ENCODE peak calls at places on chromosomes 4 and X, in five cellular contexts. B is activated B cell treated with CpG ODN at 0.5 μM for 24 hours, J is B cell, G is K562, O is dorsolateral prefrontal cortex. F is an unnamed sample.

GRCh38 chr4:63020661-63021060 is 1388.6 kb downstream of the TECRL start:
- DNase-seq in G (no peak), J (no peak), B (no peak), O (no peak), F (no peak)

GRCh38 chr4:124931050-124931449 is 218.5 kb upstream of the ANKRD50 start:
- DNase-seq in G (no peak), B (no peak), J (no peak), O (no peak), F (no peak)

GRCh38 chr4:48041535-48042137 is 25.1 kb downstream of the NIPAL1 start:
- DNase-seq in J (no peak), B (no peak), G (no peak), O (no peak), F (peak)

GRCh38 chr4:167544391-167544790 is 310.1 kb upstream of the SPOCK3 start:
- DNase-seq in O (no peak), G (no peak), J (no peak), B (no peak), F (no peak)

GRCh38 chr4:186650401-186651180 is 73.1 kb downstream of the FAT1 start:
- DNase-seq in G (no peak), O (no peak), B (no peak), J (no peak), F (no peak)

GRCh38 chrX:56738670-56739069 is 9.6 kb downstream of the NBDY start:
- DNase-seq in O (no peak), B (no peak), J (no peak), G (no peak), F (no peak)

GRCh38 chr4:30716671-30717207 is 3.4 kb upstream of the PCDH7 start:
- DNase-seq in B (no peak), O (no peak), J (no peak), G (no peak), F (peak)

GRCh38 chr4:173237722-173238121 is 69.1 kb downstream of the GALNT7 start:
- DNase-seq in B (no peak), G (no peak), O (no peak), J (no peak), F (no peak)

GRCh38 chrX:150507251-150507856 is 61.1 kb upstream of the MTM1 start:
- DNase-seq in B (no peak), G (no peak), J (no peak), O (no peak), F (no peak)

GRCh38 chrX:49102221-49102620 is 21.3 kb downstream of the GPKOW start:
- DNase-seq in G (no peak), O (no peak), J (no peak), B (no peak), F (no peak)

GRCh38 chrX:149830192-149830873 is 48.6 kb downstream of the MAGEA9 start:
- DNase-seq in B (no peak), O (no peak), G (no peak), J (no peak), F (peak)

GRCh38 chrX:9183481-9183880 is 149.6 kb upstream of the FAM9B start:
- DNase-seq in O (no peak), B (no peak), J (no peak), G (no peak), F (no peak)

GRCh38 chr4:20318899-20319291 is 67.2 kb downstream of the SLIT2 start:
- DNase-seq in G (no peak), J (no peak), B (no peak), O (no peak), F (no peak)

GRCh38 chr4:6692806-6693205 is 872 bp upstream of the S100P start:
- DNase-seq in O (no peak), J (no peak), G (no peak), B (no peak), F (no peak)

GRCh38 chr4:108396900-108397299 is 223.5 kb upstream of the RPL34 start:
- DNase-seq in J (no peak), O (no peak), B (no peak), G (no peak), F (no peak)

GRCh38 chrX:129678176-129678880 is 23.6 kb upstream of the APLN start:
- DNase-seq in G (no peak), J (peak), B (peak), O (peak), F (peak)
- TF ChIP-seq CTCF in G (no peak), J (peak), B (no peak), O (peak), F (peak)

DNA sequence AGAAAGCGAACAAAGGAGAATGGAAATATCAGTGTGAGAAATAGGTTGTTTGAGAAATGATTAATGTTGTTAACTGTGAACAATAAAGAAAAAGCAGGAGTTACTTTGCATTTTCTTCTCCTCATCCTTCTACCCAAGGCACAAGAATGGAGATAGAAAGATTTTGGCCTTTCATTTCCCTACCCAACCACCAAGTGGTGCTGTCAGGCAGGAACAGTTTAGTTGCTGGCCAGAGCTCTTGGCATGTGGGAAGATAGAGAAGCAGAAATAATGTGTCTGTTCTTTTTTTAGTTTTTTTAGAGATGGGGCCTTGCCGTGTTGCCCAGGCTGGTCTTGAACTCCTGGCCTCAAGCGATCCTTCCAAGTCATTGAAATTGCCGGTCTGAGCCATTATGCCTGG is 12.8 kb downstream of the HOPX start:
- DNase-seq in J (no peak), G (no peak), B (no peak), O (no peak), F (no peak)
- TF ChIP-seq CTCF in J (no peak), G (peak), B (no peak), O (no peak), F (peak)

DNA sequence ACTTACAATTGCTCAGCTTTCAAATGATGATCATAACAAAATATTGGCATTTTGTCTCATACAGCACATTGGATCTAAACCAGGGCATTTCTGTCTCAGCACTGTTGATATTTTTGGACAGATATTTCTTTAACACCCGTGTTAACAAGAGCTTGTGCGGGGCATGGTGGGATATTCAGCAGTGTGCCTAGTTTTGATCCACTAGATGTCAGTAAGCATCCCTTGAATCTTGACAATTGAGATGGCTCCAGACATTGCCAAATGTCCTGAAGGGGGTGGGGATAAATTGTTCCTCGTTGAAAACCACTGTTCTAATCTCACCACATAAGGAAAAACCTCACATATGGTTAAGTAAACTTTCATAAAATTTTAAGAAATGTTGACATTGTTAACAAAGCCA is 806.3 kb downstream of the STIM2 start:
- DNase-seq in J (no peak), B (no peak), G (no peak), O (no peak), F (no peak)
- TF ChIP-seq CTCF in J (no peak), B (no peak), G (no peak), O (no peak), F (no peak)

DNA sequence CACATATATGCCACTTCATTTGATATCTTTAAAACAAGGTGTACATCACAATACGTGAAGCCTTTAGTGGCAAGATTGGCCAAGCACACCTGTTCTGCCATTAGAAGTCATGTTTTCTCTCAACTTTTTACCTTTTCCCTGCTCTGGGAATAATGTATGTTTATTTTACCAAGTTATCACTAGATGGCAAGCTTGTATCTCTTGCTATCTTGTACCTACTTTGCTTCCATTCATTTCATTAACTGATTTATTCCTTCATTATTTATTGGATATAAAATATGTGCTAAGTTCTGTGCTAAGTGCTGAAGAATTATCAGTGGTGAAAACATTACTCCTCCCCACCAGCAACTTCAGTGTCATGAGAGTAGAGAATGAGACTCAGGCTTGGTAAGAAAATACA is 245.5 kb downstream of the ANK2 start:
- DNase-seq in O (no peak), B (no peak), G (no peak), J (no peak), F (no peak)
- TF ChIP-seq CTCF in O (no peak), B (no peak), G (no peak), J (no peak), F (no peak)

GRCh38 chr4:139176299-139177048 is 544 bp downstream of the ELF2 start:
- DNase-seq in G (peak), B (peak), J (peak), O (peak), F (peak)
- TF ChIP-seq CTCF in G (no peak), B (no peak), J (no peak), O (no peak), F (no peak)

GRCh38 chr4:80989921-80990544 is 40.5 kb upstream of the BMP3 start:
- DNase-seq in O (no peak), J (peak), G (peak), B (no peak), F (peak)
- TF ChIP-seq CTCF in O (peak), J (peak), G (peak), B (no peak), F (peak)

DNA sequence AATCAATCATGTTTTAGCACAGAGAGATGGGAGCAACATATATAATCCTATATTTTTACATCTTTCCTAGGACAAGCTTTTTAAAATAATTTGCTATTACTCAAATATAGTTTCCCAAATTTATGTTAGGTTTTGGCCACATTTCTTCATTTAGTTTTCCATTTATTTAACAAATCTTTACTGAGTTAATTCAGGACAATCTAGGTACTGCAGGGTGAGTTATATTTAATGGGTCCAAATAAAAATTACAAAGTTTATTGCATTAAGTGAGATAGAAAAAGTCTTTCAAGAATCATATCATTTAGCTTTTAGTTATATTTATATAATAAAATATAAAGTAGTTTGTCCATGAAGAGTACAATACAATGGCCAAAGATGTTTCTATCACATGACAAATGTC is 269.2 kb downstream of the EPHA5 start:
- DNase-seq in J (no peak), B (no peak), G (no peak), O (no peak), F (no peak)
- TF ChIP-seq CTCF in J (no peak), B (no peak), G (no peak), O (no peak), F (no peak)

GRCh38 chr4:58514299-58514698 is 1404.1 kb upstream of the IGFBP7 start:
- DNase-seq in O (no peak), G (no peak), B (no peak), J (no peak), F (no peak)

GRCh38 chr4:58510652-58511051 is 1400.5 kb upstream of the IGFBP7 start:
- DNase-seq in O (no peak), B (no peak), J (no peak), G (no peak), F (no peak)

DNA sequence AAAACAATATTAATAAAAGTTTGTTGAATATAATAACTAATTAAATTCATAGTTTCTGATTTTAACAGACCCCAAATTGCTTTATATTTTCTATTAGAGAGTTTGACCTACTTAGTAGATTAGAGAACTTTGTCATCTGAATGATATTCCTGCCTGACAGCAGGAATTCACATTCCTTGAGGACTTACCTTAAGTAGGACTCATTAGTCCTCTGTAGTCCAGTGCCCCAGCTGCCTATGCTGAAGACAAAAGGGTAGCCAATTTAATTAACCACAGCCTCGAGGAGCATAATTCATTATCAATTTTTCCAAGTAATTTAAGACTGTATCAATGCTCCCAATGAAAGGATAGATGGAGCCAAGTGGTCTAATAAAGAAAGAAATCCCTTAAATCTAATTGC is 1405.0 kb upstream of the IGFBP7 start:
- DNase-seq in J (no peak), G (no peak), O (no peak), B (no peak), F (no peak)
- TF ChIP-seq CTCF in J (no peak), G (no peak), O (no peak), B (no peak), F (no peak)

DNA sequence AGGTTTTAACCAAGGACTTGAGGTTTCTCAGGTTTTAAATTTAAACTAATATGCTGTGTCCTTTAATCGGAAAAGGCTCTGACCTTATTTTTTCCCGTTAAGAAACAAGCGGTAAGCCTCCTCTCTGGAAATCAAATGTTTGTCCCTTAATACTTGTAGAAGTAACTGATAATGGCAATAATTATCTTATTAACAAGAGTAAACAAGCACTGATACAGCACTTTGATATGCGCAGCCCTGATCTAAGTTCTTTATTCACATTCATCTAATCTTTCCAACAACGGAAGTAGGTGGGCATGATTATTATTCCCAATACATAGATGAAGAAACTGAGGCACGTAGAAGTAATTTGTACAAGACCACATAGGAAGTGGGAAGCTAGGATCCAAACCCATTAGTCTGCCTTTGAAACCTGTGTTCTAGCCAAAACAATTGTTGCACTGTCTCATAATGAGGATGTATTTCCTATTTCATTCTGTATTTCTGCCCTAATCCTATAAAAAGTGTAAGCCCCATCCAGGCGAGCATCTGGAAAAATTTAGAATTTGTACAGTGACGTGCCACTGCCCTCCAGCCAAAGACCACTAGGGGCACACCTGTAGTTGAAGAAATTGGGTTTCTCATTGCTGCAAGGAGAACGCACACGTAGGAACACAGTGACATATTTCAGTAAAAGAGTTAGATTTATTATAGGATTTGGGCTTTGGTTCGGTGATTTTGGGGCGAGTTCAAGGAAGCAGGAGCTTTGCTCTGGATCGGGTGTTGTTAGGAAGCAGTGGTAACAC is 605 bp downstream of the CXorf58 start:
- DNase-seq in B (no peak), J (no peak), G (no peak), O (no peak), F (peak)
- TF ChIP-seq CTCF in B (no peak), J (no peak), G (peak), O (no peak), F (peak)